ENCODE peak calls at places on chromosomes 5 and 9, in ten cellular contexts. D is HCT116, Y is fibroblast of mammary gland, P is glutamatergic neuron, B is HEK293T, N is GM10248, V is HS-5, Q is caudate nucleus, I is GM12865, W is astrocyte. Z is an unnamed sample.

GRCh38 chr5:126248611-126249010 is 174.6 kb upstream of the GRAMD2B start:
- DNase-seq in D (no peak), Y (no peak), Q (no peak), N (no peak), W (peak), I (no peak), B (no peak), V (no peak), P (no peak), Z (no peak)

GRCh38 chr9:128123451-128124080 is 4.0 kb downstream of the PTGES2 start:
- DNase-seq in V (no peak), D (no peak), B (no peak), N (no peak), Q (no peak), P (peak), I (no peak), W (no peak), Y (no peak), Z (no peak)

GRCh38 chr9:70390922-70391321 is 23.5 kb downstream of the KLF9 start:
- DNase-seq in N (no peak), Q (no peak), W (peak), I (no peak), V (no peak), Y (peak), B (no peak), D (no peak), P (no peak), Z (no peak)

GRCh38 chr5:66769839-66770617 is 173.8 kb downstream of the MAST4 start:
- DNase-seq in B (peak), N (no peak), V (no peak), Y (peak), D (no peak), P (peak), W (peak), I (peak), Q (no peak), Z (peak)

GRCh38 chr9:110797611-110798010 is 129.0 kb downstream of the MUSK start:
- DNase-seq in V (peak), P (no peak), Q (no peak), I (no peak), N (no peak), W (peak), D (no peak), Y (peak), B (no peak), Z (no peak)

GRCh38 chr5:14208071-14209021 is 65.2 kb downstream of the TRIO start:
- DNase-seq in D (no peak), Y (peak), W (peak), N (peak), B (no peak), I (peak), Q (no peak), V (peak), P (no peak), Z (no peak)

GRCh38 chr9:93112116-93112863 is 16.3 kb downstream of the CARD19 start:
- DNase-seq in B (no peak), P (peak), D (no peak), W (no peak), V (no peak), Q (no peak), N (no peak), Y (no peak), I (no peak), Z (no peak)

GRCh38 chr9:89491688-89492087 is 6.2 kb downstream of the SEMA4D start:
- DNase-seq in N (no peak), I (no peak), P (no peak), Q (no peak), V (no peak), Y (no peak), B (no peak), W (no peak), D (no peak), Z (no peak)

GRCh38 chr5:143713331-143714032 is 98.5 kb upstream of the HMHB1 start:
- DNase-seq in I (no peak), D (no peak), V (no peak), B (no peak), N (no peak), Q (no peak), P (no peak), Y (peak), W (peak), Z (peak)

GRCh38 chr5:129459485-129460120 is 495 bp upstream of the ADAMTS19 start:
- DNase-seq in P (peak), W (peak), Q (peak), I (no peak), N (peak), V (no peak), Y (peak), B (peak), D (no peak), Z (no peak)

GRCh38 chr5:17180957-17181723 is 36.3 kb upstream of the BASP1 start:
- DNase-seq in I (no peak), B (no peak), N (no peak), D (no peak), V (peak), P (no peak), Q (no peak), Y (peak), W (peak), Z (no peak)

GRCh38 chr5:5374034-5374715 is 48.3 kb upstream of the ICE1 start:
- DNase-seq in B (no peak), V (peak), Q (no peak), W (peak), I (no peak), D (no peak), Y (peak), P (no peak), N (no peak), Z (no peak)

GRCh38 chr9:14107977-14108376 is 206.0 kb downstream of the NFIB start:
- DNase-seq in V (no peak), N (no peak), W (no peak), D (no peak), P (no peak), B (no peak), I (no peak), Y (no peak), Q (no peak), Z (no peak)

GRCh38 chr5:53987091-53987490 is 323.3 kb downstream of the ARL15 start:
- DNase-seq in W (no peak), Q (no peak), Y (no peak), V (no peak), I (no peak), B (no peak), D (no peak), P (no peak), N (no peak), Z (no peak)

GRCh38 chr5:146667633-146668032 is 151.6 kb upstream of the GPR151 start:
- DNase-seq in Q (no peak), I (no peak), P (no peak), W (peak), D (no peak), V (peak), N (no peak), Y (peak), B (no peak), Z (peak)

GRCh38 chr9:113574381-113575262 is 111.1 kb downstream of the RGS3 start:
- DNase-seq in P (no peak), W (no peak), D (no peak), Q (no peak), N (no peak), V (no peak), B (no peak), I (peak), Y (peak), Z (no peak)

GRCh38 chr5:172816887-172817418 is 17.1 kb upstream of the ERGIC1 start:
- DNase-seq in Q (peak), P (no peak), N (no peak), D (no peak), I (no peak), V (no peak), B (no peak), W (peak), Y (peak), Z (no peak)

GRCh38 chr9:124008307-124008854 is 3.2 kb upstream of the LHX2 start:
- DNase-seq in Q (no peak), Y (no peak), V (no peak), P (peak), N (no peak), D (peak), B (no peak), I (no peak), W (no peak), Z (no peak)

GRCh38 chr5:106584268-106584667 is 1086.5 kb downstream of the EFNA5 start:
- DNase-seq in Q (no peak), Y (no peak), W (no peak), D (no peak), V (no peak), I (no peak), N (no peak), B (no peak), P (no peak), Z (no peak)

GRCh38 chr9:127981559-127982121 is 851 bp upstream of the EEIG1 start:
- DNase-seq in N (no peak), V (no peak), B (no peak), D (no peak), Q (no peak), P (no peak), W (no peak), Y (no peak), I (no peak), Z (no peak)

GRCh38 chr5:23367863-23368262 is 139.5 kb upstream of the PRDM9 start:
- DNase-seq in Y (peak), B (no peak), N (no peak), Q (no peak), I (no peak), D (no peak), W (no peak), P (no peak), V (no peak), Z (no peak)

Z was measured in G401.